ENCODE peak calls at places on chromosomes 6 and 20, in nine cellular contexts. I, W, S, T, O, U, N, E and F are unnamed samples.

GRCh38 chr20:31718952-31719643 is 3.6 kb downstream of the BCL2L1 start:
- DNase-seq in T (no peak), O (no peak), E (no peak), W (no peak), N (no peak), I (no peak), S (no peak), U (peak), F (peak)

GRCh38 chr20:38790210-38791053 is 15.1 kb upstream of the PPP1R16B start:
- DNase-seq in N (peak), W (no peak), O (no peak), S (peak), U (peak), E (peak), I (no peak), T (peak), F (peak)

GRCh38 chr20:43981535-43981934 is 66.9 kb downstream of the TOX2 start:
- DNase-seq in O (no peak), T (no peak), W (no peak), S (no peak), U (no peak), E (no peak), N (no peak), I (no peak), F (no peak)

GRCh38 chr6:144744720-144745119 is 459.6 kb downstream of the UTRN start:
- DNase-seq in I (no peak), W (no peak), T (no peak), S (no peak), O (no peak), U (no peak), E (no peak), N (no peak), F (peak)

GRCh38 chr20:46587986-46588385 is 37.5 kb upstream of the OCSTAMP start:
- DNase-seq in N (no peak), U (no peak), E (no peak), W (no peak), T (no peak), O (no peak), I (no peak), S (no peak), F (no peak)

GRCh38 chr6:21220271-21220987 is 373.1 kb upstream of the SOX4 start:
- DNase-seq in E (no peak), T (no peak), U (no peak), S (no peak), I (no peak), O (no peak), N (no peak), W (no peak), F (no peak)

GRCh38 chr6:10528170-10528981 is 7.2 kb downstream of the GCNT2 start:
- DNase-seq in O (no peak), T (peak), E (no peak), I (no peak), N (no peak), S (peak), W (no peak), U (peak), F (no peak)

GRCh38 chr6:63348836-63349235 is 29.1 kb upstream of the LGSN start:
- DNase-seq in I (no peak), O (no peak), S (peak), N (no peak), E (no peak), W (no peak), U (no peak), T (no peak), F (no peak)

GRCh38 chr6:166778046-166778445 is 151.0 kb upstream of the RPS6KA2 start:
- DNase-seq in I (no peak), O (no peak), T (no peak), U (no peak), W (no peak), N (no peak), S (no peak), E (no peak), F (no peak)

GRCh38 chr6:150191809-150192208 is 49.0 kb downstream of the PPP1R14C start:
- DNase-seq in U (peak), E (no peak), W (no peak), N (peak), I (no peak), S (peak), O (peak), T (no peak), F (no peak)

GRCh38 chr20:24805456-24806233 is 143.4 kb upstream of the CST7 start:
- DNase-seq in U (no peak), W (no peak), O (no peak), N (no peak), E (no peak), I (no peak), T (no peak), S (no peak), F (no peak)

GRCh38 chr6:90294008-90294511 is 2.6 kb downstream of the BACH2 start:
- DNase-seq in U (no peak), O (no peak), I (no peak), S (no peak), W (no peak), N (no peak), E (no peak), T (no peak), F (no peak)

GRCh38 chr20:7375905-7376304 is 564.4 kb downstream of the HAO1 start:
- DNase-seq in W (peak), E (no peak), I (no peak), N (peak), S (peak), T (no peak), O (no peak), U (peak), F (peak)

GRCh38 chr6:16056263-16056870 is 72.5 kb upstream of the MYLIP start:
- DNase-seq in S (no peak), I (peak), U (peak), E (no peak), N (peak), T (no peak), W (no peak), O (no peak), F (no peak)

GRCh38 chr20:44442298-44443070 is 33.2 kb upstream of the TTPAL start:
- DNase-seq in N (peak), U (no peak), E (no peak), W (no peak), S (no peak), I (no peak), O (no peak), T (no peak), F (no peak)

GRCh38 chr20:49603209-49603627 is 35.3 kb upstream of the PTGIS start:
- DNase-seq in W (no peak), O (no peak), U (no peak), I (no peak), E (no peak), N (peak), S (peak), T (no peak), F (peak)

GRCh38 chr6:3759656-3760245 is 8.2 kb upstream of the PXDC1 start:
- DNase-seq in W (no peak), U (peak), T (no peak), N (peak), O (no peak), E (no peak), I (no peak), S (peak), F (no peak)